ENCODE peak calls at places on chromosomes 2 and 18, in six cellular contexts. W is lower lobe of right lung, Z is RWPE1, E is hypothalamus, D is omental fat pad, B is GOT3. O is an unnamed sample.

GRCh38 chr2:96260404-96261260 is 5.2 kb downstream of the TMEM127 start:
- DNase-seq in W (peak), Z (peak), E (peak), D (no peak), B (no peak), O (peak)

GRCh38 chr2:159518321-159519005 is 97.9 kb downstream of the BAZ2B start:
- DNase-seq in W (no peak), Z (peak), E (no peak), D (no peak), B (no peak), O (no peak)

GRCh38 chr2:142180820-142181533 is 50.2 kb upstream of the LRP1B start:
- DNase-seq in W (no peak), Z (no peak), E (peak), D (no peak), B (no peak), O (no peak)

GRCh38 chr2:181145645-181146044 is 165.2 kb downstream of the UBE2E3 start:
- DNase-seq in W (no peak), Z (no peak), E (no peak), D (no peak), B (no peak), O (no peak)

GRCh38 chr2:37571571-37572136 is 99.8 kb downstream of the CDC42EP3 start:
- DNase-seq in W (no peak), Z (no peak), E (no peak), D (no peak), B (no peak), O (no peak)

GRCh38 chr2:181076666-181077065 is 96.3 kb downstream of the UBE2E3 start:
- DNase-seq in W (no peak), Z (no peak), E (no peak), D (no peak), B (no peak), O (no peak)

GRCh38 chr2:66364495-66364992 is 70.4 kb upstream of the MEIS1 start:
- DNase-seq in W (no peak), Z (peak), E (no peak), D (no peak), B (no peak), O (no peak)

GRCh38 chr18:58997811-58998337 is 133.2 kb downstream of the ZNF532 start:
- DNase-seq in W (no peak), Z (no peak), E (no peak), D (no peak), B (no peak), O (no peak)

GRCh38 chr18:62693659-62694058 is 21.7 kb upstream of the PHLPP1 start:
- DNase-seq in W (no peak), Z (no peak), E (no peak), D (no peak), B (no peak), O (no peak)

GRCh38 chr2:238706673-238707072 is 141.2 kb upstream of the TWIST2 start:
- DNase-seq in W (no peak), Z (peak), E (no peak), D (no peak), B (no peak), O (no peak)

GRCh38 chr2:88874063-88874657 is 182.7 kb downstream of the RPIA start:
- DNase-seq in W (no peak), Z (peak), E (peak), D (no peak), B (no peak), O (peak)